ENCODE peak calls at places on chromosomes 1 and 21, in nine cellular contexts. Y, H, X, I, G, K, C, A and L are unnamed samples.

GRCh38 chr21:45970674-45971486 is 10.7 kb upstream of the COL6A1 start:
- DNase-seq in Y (peak), H (peak), X (peak), I (no peak), G (peak), K (no peak), C (peak), A (peak), L (peak)

GRCh38 chr1:61254629-61255323 is 172.4 kb downstream of the NFIA start:
- DNase-seq in Y (no peak), H (no peak), X (no peak), I (no peak), G (no peak), K (no peak), C (no peak), A (no peak), L (no peak)

GRCh38 chr1:234871710-234872262 is 256.9 kb downstream of the TOMM20 start:
- DNase-seq in Y (no peak), H (no peak), X (no peak), I (no peak), G (no peak), K (no peak), C (no peak), A (no peak), L (no peak)

GRCh38 chr1:67898033-67898726 is 64.9 kb upstream of the GNG12 start:
- DNase-seq in Y (no peak), H (no peak), X (no peak), I (no peak), G (no peak), K (no peak), C (no peak), A (peak), L (no peak)

GRCh38 chr1:185734929-185735666 is 907 bp downstream of the HMCN1 start:
- DNase-seq in Y (no peak), H (no peak), X (no peak), I (no peak), G (no peak), K (no peak), C (no peak), A (no peak), L (no peak)

GRCh38 chr1:75415187-75415586 is 195.7 kb downstream of the SLC44A5 start:
- DNase-seq in Y (no peak), H (no peak), X (no peak), I (no peak), G (no peak), K (no peak), C (no peak), A (no peak), L (no peak)

GRCh38 chr1:230356869-230357778 is 69.0 kb downstream of the PGBD5 start:
- DNase-seq in Y (no peak), H (no peak), X (no peak), I (peak), G (no peak), K (no peak), C (peak), A (no peak), L (no peak)

GRCh38 chr1:172277277-172277676 is 143.2 kb upstream of the C1orf105 start:
- DNase-seq in Y (no peak), H (no peak), X (no peak), I (no peak), G (no peak), K (no peak), C (no peak), A (no peak), L (no peak)

GRCh38 chr1:53672243-53672642 is 66.7 kb downstream of the GLIS1 start:
- DNase-seq in Y (no peak), H (no peak), X (no peak), I (no peak), G (no peak), K (no peak), C (no peak), A (no peak), L (no peak)

GRCh38 chr1:34640654-34641401 is 114.0 kb upstream of the GJB5 start:
- DNase-seq in Y (no peak), H (no peak), X (no peak), I (no peak), G (no peak), K (no peak), C (no peak), A (no peak), L (no peak)

GRCh38 chr21:35427320-35428040 is 378.4 kb upstream of the RUNX1 start:
- DNase-seq in Y (no peak), H (no peak), X (no peak), I (no peak), G (no peak), K (no peak), C (no peak), A (no peak), L (no peak)

GRCh38 chr1:210437781-210438180 is 109.1 kb downstream of the HHAT start:
- DNase-seq in Y (no peak), H (no peak), X (no peak), I (no peak), G (no peak), K (no peak), C (no peak), A (no peak), L (no peak)

GRCh38 chr1:66652556-66652955 is 99.7 kb upstream of the DYNLT5 start:
- DNase-seq in Y (no peak), H (no peak), X (no peak), I (no peak), G (no peak), K (no peak), C (no peak), A (no peak), L (peak)